ENCODE peak calls at places on chromosome 21, in eight cellular contexts. N, L, W, V, X, P, B and C are unnamed samples.

GRCh38 chr21:36699026-36699545 is at the start of gene SIM2:
- DNase-seq in P (peak; percentile 25), N (peak; percentile 62), L (no peak), W (no peak), V (no peak), B (no peak), X (no peak), C (no peak)

GRCh38 chr21:36359185-36359584 is 26.0 kb upstream of the CHAF1B start:
- DNase-seq in X (no peak), B (no peak), N (no peak), V (no peak), P (no peak), W (no peak), L (no peak), C (no peak)

GRCh38 chr21:45454081-45454923 is 49.3 kb downstream of the COL18A1 start:
- DNase-seq in V (no peak), P (no peak), B (no peak), W (no peak), L (peak; percentile 69), X (no peak), N (peak; percentile 17), C (peak; percentile 61)

GRCh38 chr21:38661296-38662223 is 144.2 kb upstream of the ETS2 start:
- DNase-seq in X (no peak), L (no peak), V (no peak), W (no peak), P (peak; percentile 20), N (no peak), B (no peak), C (peak; percentile 76)

GRCh38 chr21:36589352-36589971 is 109.5 kb upstream of the SIM2 start:
- DNase-seq in V (peak; percentile 26), X (peak; percentile 47), W (no peak), N (no peak), B (peak; percentile 72), P (no peak), L (no peak), C (no peak)

GRCh38 chr21:46005481-46005881 is 23.9 kb downstream of the COL6A1 start:
- DNase-seq in P (no peak), X (no peak), N (peak; percentile 58), L (peak; percentile 80), B (no peak), V (no peak), W (no peak), C (peak; percentile 64)

GRCh38 chr21:46128983-46129571 is 26.3 kb downstream of the FTCD start:
- DNase-seq in L (peak; percentile 80), X (no peak), W (peak; percentile 2), P (no peak), N (peak; percentile 70), V (no peak), B (no peak), C (peak; percentile 67)

GRCh38 chr21:44085491-44086321 is 21.5 kb upstream of the PWP2 start:
- DNase-seq in W (no peak), X (no peak), V (no peak), N (peak; percentile 89), B (no peak), P (no peak), L (peak; percentile 63), C (no peak)

GRCh38 chr21:42392731-42393442 is 3.0 kb downstream of the TMPRSS3 start:
- DNase-seq in P (no peak), W (no peak), B (no peak), L (peak; percentile 29), X (peak; percentile 79), N (peak; percentile 20), V (no peak), C (peak; percentile 61)

GRCh38 chr21:15781986-15782385 is 52.2 kb downstream of the USP25 start:
- DNase-seq in X (no peak), V (no peak), P (no peak), N (no peak), W (no peak), B (no peak), L (no peak), C (peak; percentile 51)

GRCh38 chr21:46226920-46227599 is 1.5 kb downstream of the LSS start:
- DNase-seq in B (peak; percentile 18), V (no peak), X (peak; percentile 68), L (peak; percentile 65), P (no peak), W (no peak), N (peak; percentile 58), C (peak; percentile 66)

GRCh38 chr21:33762798-33763572 is 120.7 kb downstream of the ITSN1 start:
- DNase-seq in W (no peak), V (no peak), B (no peak), L (no peak), P (no peak), X (no peak), N (no peak), C (no peak)